ENCODE peak calls at places on chromosomes 16 and 17, in nine cellular contexts. One of them, this sample, is unnamed.

GRCh38 chr16:5498562-5498961 is 401.0 kb upstream of the EEF2KMT start:
- DNase-seq in stimulated activated CD4-positive, alpha-beta T cell treated with anti-CD3 and anti-CD28 coated beads, Interleukin-4, amount 100 ng/mL, for 24 hours: no peak
- DNase-seq in CMK: no peak
- DNase-seq in kidney glomerular epithelial cell: no peak
- DNase-seq in KBM-7: no peak
- DNase-seq in T follicular helper cell: no peak
- DNase-seq in activated effector memory CD4-positive, alpha-beta T cell treated with Interleukin-2 at 50 U/mL for 16 hours: no peak
- DNase-seq in EL: no peak
- DNase-seq in activated T-helper 1 cell treated with Interleukin-2 at 50 U/mL for 16 hours: no peak
- DNase-seq in this sample: no peak

GRCh38 chr17:14341866-14342265 is 41.0 kb downstream of the HS3ST3B1 start:
- DNase-seq in stimulated activated CD4-positive, alpha-beta T cell treated with anti-CD3 and anti-CD28 coated beads, Interleukin-4, amount 100 ng/mL, for 24 hours: no peak
- DNase-seq in CMK: no peak
- DNase-seq in kidney glomerular epithelial cell: no peak
- DNase-seq in KBM-7: no peak
- DNase-seq in T follicular helper cell: no peak
- DNase-seq in activated effector memory CD4-positive, alpha-beta T cell treated with Interleukin-2 at 50 U/mL for 16 hours: no peak
- DNase-seq in EL: no peak
- DNase-seq in activated T-helper 1 cell treated with Interleukin-2 at 50 U/mL for 16 hours: no peak
- DNase-seq in this sample: no peak

GRCh38 chr17:6473128-6473767 is 29.0 kb downstream of the PIMREG start:
- DNase-seq in stimulated activated CD4-positive, alpha-beta T cell treated with anti-CD3 and anti-CD28 coated beads, Interleukin-4, amount 100 ng/mL, for 24 hours: peak
- DNase-seq in CMK: peak
- DNase-seq in kidney glomerular epithelial cell: peak
- DNase-seq in KBM-7: peak
- DNase-seq in T follicular helper cell: peak
- DNase-seq in activated effector memory CD4-positive, alpha-beta T cell treated with Interleukin-2 at 50 U/mL for 16 hours: peak
- DNase-seq in EL: peak
- DNase-seq in activated T-helper 1 cell treated with Interleukin-2 at 50 U/mL for 16 hours: peak
- DNase-seq in this sample: peak

GRCh38 chr16:58020628-58021521 is 4.7 kb upstream of the MMP15 start:
- DNase-seq in stimulated activated CD4-positive, alpha-beta T cell treated with anti-CD3 and anti-CD28 coated beads, Interleukin-4, amount 100 ng/mL, for 24 hours: peak
- DNase-seq in CMK: no peak
- DNase-seq in kidney glomerular epithelial cell: peak
- DNase-seq in KBM-7: peak
- DNase-seq in T follicular helper cell: peak
- DNase-seq in activated effector memory CD4-positive, alpha-beta T cell treated with Interleukin-2 at 50 U/mL for 16 hours: peak
- DNase-seq in EL: peak
- DNase-seq in activated T-helper 1 cell treated with Interleukin-2 at 50 U/mL for 16 hours: no peak
- DNase-seq in this sample: peak

GRCh38 chr17:80295146-80295545 is 34.5 kb downstream of the RNF213 start:
- DNase-seq in stimulated activated CD4-positive, alpha-beta T cell treated with anti-CD3 and anti-CD28 coated beads, Interleukin-4, amount 100 ng/mL, for 24 hours: no peak
- DNase-seq in CMK: no peak
- DNase-seq in kidney glomerular epithelial cell: no peak
- DNase-seq in KBM-7: no peak
- DNase-seq in T follicular helper cell: no peak
- DNase-seq in activated effector memory CD4-positive, alpha-beta T cell treated with Interleukin-2 at 50 U/mL for 16 hours: no peak
- DNase-seq in EL: no peak
- DNase-seq in activated T-helper 1 cell treated with Interleukin-2 at 50 U/mL for 16 hours: no peak
- DNase-seq in this sample: no peak

GRCh38 chr16:67296422-67296821 is 17.1 kb downstream of the PLEKHG4 start:
- DNase-seq in stimulated activated CD4-positive, alpha-beta T cell treated with anti-CD3 and anti-CD28 coated beads, Interleukin-4, amount 100 ng/mL, for 24 hours: no peak
- DNase-seq in CMK: no peak
- DNase-seq in kidney glomerular epithelial cell: peak
- DNase-seq in KBM-7: no peak
- DNase-seq in T follicular helper cell: no peak
- DNase-seq in activated effector memory CD4-positive, alpha-beta T cell treated with Interleukin-2 at 50 U/mL for 16 hours: no peak
- DNase-seq in EL: peak
- DNase-seq in activated T-helper 1 cell treated with Interleukin-2 at 50 U/mL for 16 hours: no peak
- DNase-seq in this sample: no peak

GRCh38 chr17:35167666-35168065 is 20.0 kb downstream of the UNC45B start:
- DNase-seq in stimulated activated CD4-positive, alpha-beta T cell treated with anti-CD3 and anti-CD28 coated beads, Interleukin-4, amount 100 ng/mL, for 24 hours: no peak
- DNase-seq in CMK: no peak
- DNase-seq in kidney glomerular epithelial cell: no peak
- DNase-seq in KBM-7: no peak
- DNase-seq in T follicular helper cell: no peak
- DNase-seq in activated effector memory CD4-positive, alpha-beta T cell treated with Interleukin-2 at 50 U/mL for 16 hours: no peak
- DNase-seq in EL: peak
- DNase-seq in activated T-helper 1 cell treated with Interleukin-2 at 50 U/mL for 16 hours: no peak
- DNase-seq in this sample: no peak

GRCh38 chr16:24045641-24046040 is 209.9 kb downstream of the PRKCB start:
- DNase-seq in stimulated activated CD4-positive, alpha-beta T cell treated with anti-CD3 and anti-CD28 coated beads, Interleukin-4, amount 100 ng/mL, for 24 hours: no peak
- DNase-seq in CMK: no peak
- DNase-seq in kidney glomerular epithelial cell: no peak
- DNase-seq in KBM-7: no peak
- DNase-seq in T follicular helper cell: no peak
- DNase-seq in activated effector memory CD4-positive, alpha-beta T cell treated with Interleukin-2 at 50 U/mL for 16 hours: no peak
- DNase-seq in EL: no peak
- DNase-seq in activated T-helper 1 cell treated with Interleukin-2 at 50 U/mL for 16 hours: no peak
- DNase-seq in this sample: no peak

This sample was measured in left ventricle myocardium inferior.